ENCODE peak calls at places on chromosomes 2 and 18, in five cellular contexts. One of them, this sample, is unnamed.

GRCh38 chr2:25029183-25029554 is 12.7 kb upstream of the EFR3B start:
- DNase-seq in mesothelial cell of epicardium: no peak
- DNase-seq in dorsolateral prefrontal cortex: no peak
- DNase-seq in tibial nerve: no peak
- DNase-seq in heart left ventricle: no peak
- DNase-seq in this sample: no peak

GRCh38 chr18:48419268-48420022 is 10.3 kb upstream of the ZBTB7C start:
- DNase-seq in mesothelial cell of epicardium: no peak
- DNase-seq in dorsolateral prefrontal cortex: no peak
- DNase-seq in tibial nerve: no peak
- DNase-seq in heart left ventricle: no peak
- DNase-seq in this sample: no peak

GRCh38 chr2:18465979-18466378 is 94.5 kb downstream of the RDH14 start:
- DNase-seq in mesothelial cell of epicardium: no peak
- DNase-seq in dorsolateral prefrontal cortex: no peak
- DNase-seq in tibial nerve: no peak
- DNase-seq in heart left ventricle: no peak
- DNase-seq in this sample: no peak

GRCh38 chr2:28662468-28663095 is 89.0 kb upstream of the PPP1CB start:
- DNase-seq in mesothelial cell of epicardium: no peak
- DNase-seq in dorsolateral prefrontal cortex: no peak
- DNase-seq in tibial nerve: no peak
- DNase-seq in heart left ventricle: no peak
- DNase-seq in this sample: no peak

GRCh38 chr2:165018207-165018606 is 62.9 kb upstream of the SLC38A11 start:
- DNase-seq in mesothelial cell of epicardium: no peak
- DNase-seq in dorsolateral prefrontal cortex: peak
- DNase-seq in tibial nerve: no peak
- DNase-seq in heart left ventricle: no peak
- DNase-seq in this sample: no peak

GRCh38 chr2:38722271-38723115 is 28.7 kb downstream of the SRSF7 start:
- DNase-seq in mesothelial cell of epicardium: no peak
- DNase-seq in dorsolateral prefrontal cortex: no peak
- DNase-seq in tibial nerve: no peak
- DNase-seq in heart left ventricle: no peak
- DNase-seq in this sample: no peak

GRCh38 chr2:75607988-75608683 is 38.4 kb upstream of the MRPL19 start:
- DNase-seq in mesothelial cell of epicardium: no peak
- DNase-seq in dorsolateral prefrontal cortex: no peak
- DNase-seq in tibial nerve: no peak
- DNase-seq in heart left ventricle: no peak
- DNase-seq in this sample: no peak

GRCh38 chr18:31041346-31042067 is 1.0 kb downstream of the DSC3 start:
- DNase-seq in mesothelial cell of epicardium: peak
- DNase-seq in dorsolateral prefrontal cortex: no peak
- DNase-seq in tibial nerve: no peak
- DNase-seq in heart left ventricle: no peak
- DNase-seq in this sample: no peak

GRCh38 chr2:34204560-34204959 is 605.5 kb upstream of the FAM98A start:
- DNase-seq in mesothelial cell of epicardium: no peak
- DNase-seq in dorsolateral prefrontal cortex: no peak
- DNase-seq in tibial nerve: no peak
- DNase-seq in heart left ventricle: no peak
- DNase-seq in this sample: no peak

GRCh38 chr2:200787351-200788128 is 24.2 kb upstream of the BZW1 start:
- DNase-seq in mesothelial cell of epicardium: no peak
- DNase-seq in dorsolateral prefrontal cortex: peak
- DNase-seq in tibial nerve: no peak
- DNase-seq in heart left ventricle: no peak
- DNase-seq in this sample: no peak

GRCh38 chr2:74291891-74292621 is 51.2 kb downstream of the SLC4A5 start:
- DNase-seq in mesothelial cell of epicardium: no peak
- DNase-seq in dorsolateral prefrontal cortex: peak
- DNase-seq in tibial nerve: no peak
- DNase-seq in heart left ventricle: no peak
- DNase-seq in this sample: no peak

DNA sequence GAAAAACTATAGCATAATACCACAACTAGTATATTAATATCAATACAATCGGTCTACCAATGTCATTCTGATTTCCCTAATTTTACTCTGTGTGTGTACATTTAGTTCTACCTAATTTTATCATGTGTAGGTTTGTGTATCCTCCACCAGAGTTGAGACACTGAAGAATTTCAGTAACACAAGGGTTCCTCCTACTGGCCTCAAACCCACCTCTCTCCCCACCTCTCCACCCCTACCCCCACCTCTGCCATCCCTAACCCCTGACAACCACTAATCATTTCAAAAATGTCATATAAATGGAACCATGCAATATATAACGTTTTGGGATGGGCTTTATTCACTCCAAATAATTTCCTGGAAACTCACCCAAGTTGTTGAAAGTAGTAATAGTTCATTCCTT is 117.9 kb downstream of the LYPD6 start:
- DNase-seq in mesothelial cell of epicardium: no peak
- DNase-seq in dorsolateral prefrontal cortex: no peak
- DNase-seq in tibial nerve: no peak
- DNase-seq in heart left ventricle: no peak
- DNase-seq in this sample: no peak
- TF ChIP-seq CTCF in mesothelial cell of epicardium: no peak
- TF ChIP-seq CTCF in dorsolateral prefrontal cortex: no peak
- TF ChIP-seq CTCF in tibial nerve: no peak
- TF ChIP-seq CTCF in heart left ventricle: no peak
- TF ChIP-seq CTCF in this sample: no peak

DNA sequence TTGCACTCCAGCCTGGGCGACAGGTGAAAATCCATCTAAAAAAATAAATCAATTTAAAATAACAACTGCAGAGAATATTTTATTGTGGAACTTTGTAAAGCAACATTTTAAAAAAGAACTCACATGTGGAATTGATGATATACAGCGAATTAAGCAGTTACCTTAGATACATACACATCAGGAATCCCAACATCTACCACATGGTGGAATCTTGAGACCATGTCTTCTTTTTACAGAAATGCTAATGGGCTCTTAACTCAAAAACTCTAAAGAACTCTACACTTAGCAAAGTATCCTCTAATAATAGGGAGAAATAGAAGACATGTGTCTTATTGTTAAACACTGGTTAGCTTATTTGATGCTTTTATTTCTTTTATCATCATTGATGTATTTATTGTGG is 373.6 kb downstream of the CDH7 start:
- DNase-seq in mesothelial cell of epicardium: no peak
- DNase-seq in dorsolateral prefrontal cortex: no peak
- DNase-seq in tibial nerve: no peak
- DNase-seq in heart left ventricle: no peak
- DNase-seq in this sample: no peak
- TF ChIP-seq CTCF in mesothelial cell of epicardium: no peak
- TF ChIP-seq CTCF in dorsolateral prefrontal cortex: no peak
- TF ChIP-seq CTCF in tibial nerve: no peak
- TF ChIP-seq CTCF in heart left ventricle: peak
- TF ChIP-seq CTCF in this sample: no peak

GRCh38 chr2:6526093-6526824 is 339.4 kb downstream of the CMPK2 start:
- DNase-seq in mesothelial cell of epicardium: no peak
- DNase-seq in dorsolateral prefrontal cortex: no peak
- DNase-seq in tibial nerve: no peak
- DNase-seq in heart left ventricle: no peak
- DNase-seq in this sample: no peak
- TF ChIP-seq CTCF in mesothelial cell of epicardium: peak
- TF ChIP-seq CTCF in dorsolateral prefrontal cortex: no peak
- TF ChIP-seq CTCF in tibial nerve: no peak
- TF ChIP-seq CTCF in heart left ventricle: no peak
- TF ChIP-seq CTCF in this sample: no peak

GRCh38 chr2:63840785-63841253 is 877 bp upstream of the UGP2 start:
- DNase-seq in mesothelial cell of epicardium: peak
- DNase-seq in dorsolateral prefrontal cortex: peak
- DNase-seq in tibial nerve: peak
- DNase-seq in heart left ventricle: peak
- DNase-seq in this sample: peak

GRCh38 chr2:63840081-63840784 is 1.5 kb upstream of the UGP2 start:
- DNase-seq in mesothelial cell of epicardium: no peak
- DNase-seq in dorsolateral prefrontal cortex: no peak
- DNase-seq in tibial nerve: no peak
- DNase-seq in heart left ventricle: no peak
- DNase-seq in this sample: no peak

GRCh38 chr2:63842149-63843061 is 709 bp downstream of the UGP2 start:
- DNase-seq in mesothelial cell of epicardium: no peak
- DNase-seq in dorsolateral prefrontal cortex: no peak
- DNase-seq in tibial nerve: peak
- DNase-seq in heart left ventricle: no peak
- DNase-seq in this sample: no peak

GRCh38 chr2:63843093-63843492 is 1.4 kb downstream of the UGP2 start:
- DNase-seq in mesothelial cell of epicardium: no peak
- DNase-seq in dorsolateral prefrontal cortex: no peak
- DNase-seq in tibial nerve: no peak
- DNase-seq in heart left ventricle: no peak
- DNase-seq in this sample: no peak

GRCh38 chr2:63841254-63842022 is at the start of gene UGP2:
- DNase-seq in mesothelial cell of epicardium: peak
- DNase-seq in dorsolateral prefrontal cortex: peak
- DNase-seq in tibial nerve: peak
- DNase-seq in heart left ventricle: peak
- DNase-seq in this sample: peak
- TF ChIP-seq CTCF in mesothelial cell of epicardium: no peak
- TF ChIP-seq CTCF in dorsolateral prefrontal cortex: no peak
- TF ChIP-seq CTCF in tibial nerve: no peak
- TF ChIP-seq CTCF in heart left ventricle: peak
- TF ChIP-seq CTCF in this sample: peak

GRCh38 chr18:72601944-72602343 is 57.8 kb upstream of the CBLN2 start:
- DNase-seq in mesothelial cell of epicardium: no peak
- DNase-seq in dorsolateral prefrontal cortex: no peak
- DNase-seq in tibial nerve: no peak
- DNase-seq in heart left ventricle: no peak
- DNase-seq in this sample: no peak
- TF ChIP-seq CTCF in mesothelial cell of epicardium: no peak
- TF ChIP-seq CTCF in dorsolateral prefrontal cortex: no peak
- TF ChIP-seq CTCF in tibial nerve: no peak
- TF ChIP-seq CTCF in heart left ventricle: no peak
- TF ChIP-seq CTCF in this sample: no peak

GRCh38 chr2:207315131-207315530 is 149.4 kb upstream of the KLF7 start:
- DNase-seq in mesothelial cell of epicardium: no peak
- DNase-seq in dorsolateral prefrontal cortex: no peak
- DNase-seq in tibial nerve: no peak
- DNase-seq in heart left ventricle: no peak
- DNase-seq in this sample: no peak

GRCh38 chr2:207312006-207312356 is 146.2 kb upstream of the KLF7 start:
- DNase-seq in mesothelial cell of epicardium: no peak
- DNase-seq in dorsolateral prefrontal cortex: no peak
- DNase-seq in tibial nerve: no peak
- DNase-seq in heart left ventricle: no peak
- DNase-seq in this sample: no peak

GRCh38 chr2:207313947-207314346 is 148.2 kb upstream of the KLF7 start:
- DNase-seq in mesothelial cell of epicardium: no peak
- DNase-seq in dorsolateral prefrontal cortex: no peak
- DNase-seq in tibial nerve: no peak
- DNase-seq in heart left ventricle: no peak
- DNase-seq in this sample: no peak

GRCh38 chr2:207308519-207309224 is 142.9 kb upstream of the KLF7 start:
- DNase-seq in mesothelial cell of epicardium: no peak
- DNase-seq in dorsolateral prefrontal cortex: no peak
- DNase-seq in tibial nerve: no peak
- DNase-seq in heart left ventricle: no peak
- DNase-seq in this sample: no peak

GRCh38 chr2:207311316-207312005 is 145.7 kb upstream of the KLF7 start:
- DNase-seq in mesothelial cell of epicardium: no peak
- DNase-seq in dorsolateral prefrontal cortex: no peak
- DNase-seq in tibial nerve: no peak
- DNase-seq in heart left ventricle: no peak
- DNase-seq in this sample: no peak
- TF ChIP-seq CTCF in mesothelial cell of epicardium: no peak
- TF ChIP-seq CTCF in dorsolateral prefrontal cortex: no peak
- TF ChIP-seq CTCF in tibial nerve: peak
- TF ChIP-seq CTCF in heart left ventricle: no peak
- TF ChIP-seq CTCF in this sample: no peak

GRCh38 chr2:59789523-59789922 is 763.9 kb downstream of the BCL11A start:
- DNase-seq in mesothelial cell of epicardium: no peak
- DNase-seq in dorsolateral prefrontal cortex: no peak
- DNase-seq in tibial nerve: no peak
- DNase-seq in heart left ventricle: no peak
- DNase-seq in this sample: no peak
- TF ChIP-seq CTCF in mesothelial cell of epicardium: no peak
- TF ChIP-seq CTCF in dorsolateral prefrontal cortex: no peak
- TF ChIP-seq CTCF in tibial nerve: no peak
- TF ChIP-seq CTCF in heart left ventricle: no peak
- TF ChIP-seq CTCF in this sample: no peak

DNA sequence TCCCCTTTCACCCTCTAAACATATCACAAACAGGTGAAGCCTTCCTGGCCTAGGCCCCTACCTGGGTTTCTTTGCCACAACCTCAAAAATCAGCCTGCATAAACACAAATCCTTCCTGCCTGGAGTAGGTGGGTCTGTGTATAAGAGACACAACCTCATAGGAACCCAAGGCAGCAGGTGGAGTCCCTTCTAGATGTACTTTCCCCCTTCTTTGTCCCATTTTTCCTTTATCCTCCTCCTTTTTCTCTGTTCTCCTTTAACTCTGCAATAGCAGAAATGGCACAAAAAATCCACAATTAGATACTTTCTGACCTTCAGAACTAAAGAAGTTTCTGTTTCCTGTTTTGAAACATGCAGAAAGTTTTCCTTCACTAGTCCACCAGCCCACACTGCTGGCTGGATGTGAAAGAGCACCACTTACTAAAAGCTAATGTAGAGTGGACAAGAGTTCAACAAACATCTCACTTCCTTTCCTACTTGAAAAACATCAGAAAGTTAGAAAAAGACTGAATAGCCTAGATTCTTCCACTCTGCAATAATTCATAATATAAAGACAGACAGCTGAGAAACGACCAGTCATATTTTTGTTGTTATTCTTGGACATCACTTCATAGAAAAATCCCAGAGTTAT is 11.2 kb downstream of the SLC40A1 start:
- DNase-seq in mesothelial cell of epicardium: no peak
- DNase-seq in dorsolateral prefrontal cortex: no peak
- DNase-seq in tibial nerve: no peak
- DNase-seq in heart left ventricle: no peak
- DNase-seq in this sample: no peak
- TF ChIP-seq CTCF in mesothelial cell of epicardium: no peak
- TF ChIP-seq CTCF in dorsolateral prefrontal cortex: no peak
- TF ChIP-seq CTCF in tibial nerve: no peak
- TF ChIP-seq CTCF in heart left ventricle: no peak
- TF ChIP-seq CTCF in this sample: no peak

DNA sequence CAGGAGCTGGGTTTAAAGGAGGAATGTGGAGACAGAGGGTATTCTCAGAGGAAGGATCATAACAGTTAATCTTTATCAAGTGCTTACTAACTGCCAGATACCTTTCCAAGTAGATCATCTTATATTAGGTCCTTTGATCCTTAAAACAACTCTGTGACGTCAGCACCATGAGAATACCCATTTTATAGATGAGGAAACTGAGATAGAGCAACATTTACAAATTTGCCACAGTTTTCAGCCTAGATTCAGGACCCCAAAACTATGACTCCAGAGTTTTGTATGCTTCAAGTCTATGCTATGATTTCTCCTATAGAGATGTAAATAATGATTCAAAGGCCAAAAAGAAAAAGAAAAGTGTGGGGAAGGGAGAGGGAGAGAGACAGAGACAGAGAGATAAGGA is 2.9 kb downstream of the RFTN2 start:
- DNase-seq in mesothelial cell of epicardium: no peak
- DNase-seq in dorsolateral prefrontal cortex: no peak
- DNase-seq in tibial nerve: no peak
- DNase-seq in heart left ventricle: no peak
- DNase-seq in this sample: no peak
- TF ChIP-seq CTCF in mesothelial cell of epicardium: no peak
- TF ChIP-seq CTCF in dorsolateral prefrontal cortex: no peak
- TF ChIP-seq CTCF in tibial nerve: no peak
- TF ChIP-seq CTCF in heart left ventricle: no peak
- TF ChIP-seq CTCF in this sample: no peak

This sample was measured in CD8-positive, alpha-beta T cell.